ENCODE peak calls at places on chromosome 13, in six cellular contexts. Y is small intestine, H is SK-N-SH, C is neuronal stem cell, R is tibial nerve, K is heart left ventricle. T is an unnamed sample.
A peak's percentile ranks its signal among the peaks of the same experiment; 100 is the strongest.

GRCh38 chr13:31764556-31764955 is 25.2 kb downstream of the RXFP2 start:
- DNase-seq in H (no peak), K (no peak), Y (no peak), C (no peak), R (no peak), T (no peak)

GRCh38 chr13:23618341-23618740 is 48.1 kb downstream of the TNFRSF19 start:
- DNase-seq in K (no peak), H (no peak), C (no peak), Y (no peak), R (no peak), T (no peak)

GRCh38 chr13:57629391-57629804 is 2.1 kb upstream of the PCDH17 start:
- DNase-seq in K (peak; percentile 31), H (peak; percentile 32), R (no peak), C (no peak), Y (no peak), T (no peak)

GRCh38 chr13:73782781-73783180 is 351.4 kb downstream of the KLF12 start:
- DNase-seq in K (no peak), Y (no peak), R (no peak), C (no peak), H (peak; percentile 14), T (no peak)

GRCh38 chr13:100533588-100534041 is 55.0 kb downstream of the GGACT start:
- DNase-seq in R (no peak), Y (no peak), C (no peak), H (no peak), K (no peak), T (no peak)

GRCh38 chr13:25468330-25469178 is 96.8 kb downstream of the ATP8A2 start:
- DNase-seq in C (peak; percentile 54), R (no peak), Y (no peak), H (peak; percentile 94), K (no peak), T (no peak)

GRCh38 chr13:29594310-29594709 is 1.2 kb downstream of the SLC7A1 start:
- DNase-seq in R (peak; percentile 38), K (no peak), C (peak; percentile 24), H (peak; percentile 62), Y (peak; percentile 68), T (no peak)

GRCh38 chr13:86585826-86586225 is 786.6 kb upstream of the SLITRK6 start:
- DNase-seq in H (no peak), R (peak; percentile 13), C (no peak), Y (peak; percentile 1), K (peak; percentile 49), T (no peak)

GRCh38 chr13:97781891-97782305 is 171.6 kb upstream of the IPO5 start:
- DNase-seq in H (no peak), R (peak; percentile 34), Y (no peak), K (no peak), C (no peak), T (peak; percentile 73)

GRCh38 chr13:33129094-33129832 is 113.0 kb downstream of the KL start:
- DNase-seq in C (no peak), Y (no peak), H (no peak), R (no peak), K (peak; percentile 82), T (no peak)

GRCh38 chr13:61128850-61129645 is 286.6 kb downstream of the PCDH20 start:
- DNase-seq in K (no peak), H (no peak), C (no peak), R (no peak), Y (no peak), T (no peak)

GRCh38 chr13:40562975-40563349 is 103.5 kb downstream of the FOXO1 start:
- DNase-seq in R (no peak), Y (no peak), K (no peak), H (no peak), C (no peak), T (no peak)

GRCh38 chr13:52454459-52454824 is 836 bp upstream of the CKAP2 start:
- DNase-seq in H (peak; percentile 34), Y (peak; percentile 35), K (no peak), R (no peak), C (no peak), T (no peak)

GRCh38 chr13:44388427-44388826 is 14.8 kb downstream of the SERP2 start:
- DNase-seq in C (no peak), Y (no peak), K (peak; percentile 66), H (peak; percentile 47), R (no peak), T (no peak)

GRCh38 chr13:60838581-60838980 is 441.6 kb downstream of the TDRD3 start:
- DNase-seq in K (no peak), Y (no peak), H (no peak), R (no peak), C (no peak), T (no peak)

GRCh38 chr13:104592127-104592526 is 1525.9 kb upstream of the SLC10A2 start:
- DNase-seq in Y (no peak), K (no peak), H (no peak), R (no peak), C (no peak), T (no peak)

GRCh38 chr13:24623141-24623665 is 57.0 kb upstream of the ATP12A start:
- DNase-seq in C (no peak), K (no peak), Y (no peak), H (no peak), R (no peak), T (no peak)

GRCh38 chr13:91744284-91744683 is 345.9 kb downstream of the GPC5 start:
- DNase-seq in R (no peak), C (no peak), H (no peak), K (no peak), Y (no peak), T (no peak)

GRCh38 chr13:114099918-114100445 is 32.4 kb downstream of the RASA3 start:
- DNase-seq in C (no peak), H (peak; percentile 59), Y (peak; percentile 38), R (no peak), K (peak; percentile 26), T (no peak)

GRCh38 chr13:102197193-102197592 is 204.7 kb downstream of the FGF14 start:
- DNase-seq in H (no peak), R (no peak), C (no peak), Y (no peak), K (no peak), T (no peak)

GRCh38 chr13:29472317-29472961 is 123.0 kb downstream of the SLC7A1 start:
- DNase-seq in R (peak; percentile 54), K (no peak), Y (peak; percentile 51), H (peak; percentile 72), C (no peak), T (peak; percentile 62)

GRCh38 chr13:94305463-94305862 is 174.0 kb downstream of the DCT start:
- DNase-seq in C (no peak), H (no peak), Y (no peak), K (no peak), R (peak; percentile 39), T (no peak)

GRCh38 chr13:67120872-67121531 is 109.1 kb downstream of the PCDH9 start:
- DNase-seq in Y (no peak), C (no peak), R (no peak), H (no peak), K (no peak), T (no peak)

GRCh38 chr13:79779061-79779460 is 298.1 kb downstream of the NDFIP2 start:
- DNase-seq in Y (no peak), C (no peak), K (no peak), H (no peak), R (no peak), T (no peak)

GRCh38 chr13:79779761-79780160 is 298.8 kb downstream of the NDFIP2 start:
- DNase-seq in C (peak; percentile 24), H (no peak), R (peak; percentile 42), Y (no peak), K (peak; percentile 34), T (no peak)

GRCh38 chr13:79782541-79783216 is 301.7 kb downstream of the NDFIP2 start:
- DNase-seq in K (peak; percentile 88), Y (no peak), C (peak; percentile 85), H (peak; percentile 35), R (no peak), T (peak; percentile 63)

GRCh38 chr13:79780240-79780639 is 299.3 kb downstream of the NDFIP2 start:
- DNase-seq in R (no peak), H (no peak), K (no peak), Y (no peak), C (no peak), T (no peak)

DNA sequence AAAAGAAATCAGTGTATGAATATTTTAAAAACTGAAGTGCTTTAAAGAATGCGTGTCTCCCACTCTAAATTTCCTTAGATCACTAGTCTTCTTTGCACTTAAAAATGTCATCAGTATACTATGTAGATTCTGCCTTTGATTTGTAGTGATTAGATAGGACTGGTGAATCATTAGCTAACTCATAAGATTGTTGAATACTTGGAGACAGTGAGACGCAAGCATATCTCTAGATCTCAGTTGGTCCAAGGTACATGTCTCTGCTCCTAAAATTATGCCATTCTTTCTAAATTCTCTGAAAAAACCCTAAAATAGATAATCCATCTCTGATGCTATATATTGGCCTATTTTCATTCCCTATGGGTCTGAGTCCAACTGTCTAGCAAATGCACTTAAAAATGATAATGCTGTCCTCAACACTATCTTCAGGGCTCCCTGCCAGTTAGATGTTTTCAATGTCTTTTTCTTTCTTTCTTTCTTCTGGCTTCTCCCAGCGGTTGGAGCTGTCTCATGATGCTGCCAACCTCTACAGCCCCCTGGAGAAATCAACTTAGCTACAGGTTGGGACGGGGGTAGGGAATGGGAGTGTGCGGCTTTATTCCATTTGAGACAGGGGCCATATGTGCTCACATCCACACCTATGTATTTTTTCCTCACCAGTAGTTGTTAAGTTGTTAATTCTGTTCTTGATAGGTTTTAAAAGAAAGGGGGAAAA is 301.0 kb downstream of the NDFIP2 start:
- DNase-seq in K (no peak), Y (no peak), R (no peak), C (no peak), H (no peak), T (no peak)
- H3K27ac ChIP-seq in K (no peak overlapping the region), Y (no peak overlapping the region), R (no peak overlapping the region), C (peak overlapping the region; percentile 81), H (peak overlapping the region; percentile 86), T (no peak overlapping the region)

DNA sequence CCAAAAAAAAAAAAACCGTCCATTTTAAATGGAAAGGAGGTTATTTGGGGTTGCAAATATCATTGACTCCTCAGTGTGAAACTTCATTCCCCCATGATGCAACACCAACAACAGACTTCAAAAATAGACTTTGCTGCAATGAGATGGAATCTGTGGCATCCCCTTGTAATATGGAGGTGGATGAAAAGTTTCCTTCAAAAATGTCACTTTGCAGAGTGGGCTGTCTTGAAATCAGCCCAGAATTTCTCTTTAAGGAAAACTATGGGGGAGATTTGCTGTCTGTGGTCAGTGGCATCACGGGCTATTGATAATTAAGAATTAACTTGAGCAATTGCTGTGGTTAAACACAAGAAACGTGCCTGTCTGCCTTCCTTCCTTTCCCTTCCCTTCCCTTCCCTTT is 1.5 kb downstream of the GPR18 start:
- DNase-seq in H (no peak), R (no peak), C (no peak), K (no peak), Y (no peak), T (no peak)
- H3K36me3 ChIP-seq in H (peaks cover 31% of the 10 kb centered on the region), R (no peaks in the 10 kb centered on the region), C (peaks cover 27% of the 10 kb centered on the region), K (peaks cover 15% of the 10 kb centered on the region), Y (peaks cover 2% of the 10 kb centered on the region), T (peaks cover 3% of the 10 kb centered on the region)

GRCh38 chr13:26760835-26761582 is 423 bp upstream of the GPR12 start:
- DNase-seq in R (no peak), K (no peak), C (no peak), H (peak; percentile 71), Y (no peak), T (no peak)
- H3K4me3 ChIP-seq in R (no peak overlapping the region), K (peak overlapping the region; percentile 32), C (no peak overlapping the region), H (peak overlapping the region; percentile 26), Y (no peak overlapping the region), T (no peak overlapping the region)

DNA sequence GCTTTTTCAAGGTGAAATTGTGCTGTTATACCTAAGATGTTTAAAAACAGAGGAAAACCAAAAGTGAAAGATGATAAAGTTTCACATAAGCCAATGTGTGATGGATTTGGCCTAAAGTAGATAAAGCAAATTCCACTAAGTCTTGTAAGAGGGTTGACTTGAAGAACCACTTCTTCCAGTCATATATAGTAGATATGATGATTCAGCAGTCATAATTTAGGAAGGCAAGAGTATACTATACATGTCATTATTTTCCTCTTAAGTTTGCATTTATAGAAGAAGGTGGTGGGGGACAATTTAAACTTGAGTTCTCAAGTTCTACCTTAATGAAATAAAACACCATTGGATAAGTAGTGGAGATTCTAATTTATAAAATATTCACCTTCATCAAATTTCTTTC is 37.3 kb downstream of the PHF11 start:
- DNase-seq in R (no peak), Y (no peak), C (no peak), H (no peak), K (no peak), T (no peak)
- H3K27ac ChIP-seq in R (no peak overlapping the region), Y (no peak overlapping the region), C (no peak overlapping the region), H (no peak overlapping the region), K (no peak overlapping the region), T (no peak overlapping the region)

T was measured in aorta.